ENCODE peak calls at places on chromosomes 13 and 19, in six cellular contexts. A is A549, W is NB4, K is HepG2, E is GM12878, L is K562. Q is an unnamed sample.
A peak's percentile ranks its signal among the peaks of the same experiment; 100 is the strongest.

GRCh38 chr19:52941941-52942370 is 18.7 kb upstream of the ZNF888 start:
- DNase-seq in A (no peak), W (peak; percentile 61), K (no peak), E (no peak), L (peak; percentile 55), Q (peak; percentile 56)

GRCh38 chr13:20363162-20363561 is 131.0 kb upstream of the GJB6 start:
- DNase-seq in A (no peak), W (no peak), K (no peak), E (no peak), L (no peak), Q (no peak)

GRCh38 chr19:54190942-54191670 is at the start of gene TSEN34:
- DNase-seq in A (no peak), W (peak; percentile 79), K (peak; percentile 71), E (no peak), L (peak; percentile 89), Q (no peak)

GRCh38 chr19:9914315-9915207 is 21.8 kb downstream of the OLFM2 start:
- DNase-seq in A (peak; percentile 76), W (peak; percentile 97), K (peak; percentile 50), E (no peak), L (peak; percentile 94), Q (peak; percentile 88)

GRCh38 chr19:9936151-9937000 is at the start of gene OLFM2:
- DNase-seq in A (no peak), W (no peak), K (no peak), E (no peak), L (peak; percentile 69), Q (no peak)

GRCh38 chr19:18832331-18833140 is 777 bp downstream of the UPF1 start:
- DNase-seq in A (peak; percentile 25), W (peak; percentile 47), K (peak; percentile 46), E (no peak), L (peak; percentile 80), Q (peak; percentile 40)

GRCh38 chr19:50414850-50415660 is 3.7 kb upstream of the SPIB start:
- DNase-seq in A (peak; percentile 89), W (peak; percentile 60), K (peak; percentile 33), E (no peak), L (peak; percentile 92), Q (peak; percentile 60)

GRCh38 chr19:35907377-35907745 is 734 bp downstream of the TYROBP start:
- DNase-seq in A (no peak), W (no peak), K (no peak), E (no peak), L (no peak), Q (no peak)

GRCh38 chr13:57582032-57582431 is 49.5 kb upstream of the PCDH17 start:
- DNase-seq in A (no peak), W (peak; percentile 36), K (peak; percentile 4), E (no peak), L (no peak), Q (no peak)

GRCh38 chr13:105848494-105848893 is 687.0 kb downstream of the EFNB2 start:
- DNase-seq in A (no peak), W (no peak), K (no peak), E (no peak), L (no peak), Q (no peak)

GRCh38 chr19:51784922-51785690 is 9.9 kb upstream of the FPR3 start:
- DNase-seq in A (no peak), W (peak; percentile 94), K (no peak), E (peak; percentile 32), L (peak; percentile 75), Q (no peak)

GRCh38 chr13:40503966-40504591 is 162.4 kb downstream of the FOXO1 start:
- DNase-seq in A (peak; percentile 40), W (no peak), K (peak; percentile 99), E (no peak), L (no peak), Q (peak; percentile 99)

GRCh38 chr13:61935710-61936109 is 520.1 kb upstream of the PCDH20 start:
- DNase-seq in A (no peak), W (no peak), K (no peak), E (no peak), L (no peak), Q (no peak)

GRCh38 chr13:30832845-30833332 is 73.2 kb upstream of the MEDAG start:
- DNase-seq in A (peak; percentile 38), W (peak; percentile 44), K (peak; percentile 97), E (no peak), L (peak; percentile 46), Q (peak; percentile 75)

GRCh38 chr19:49084206-49085019 is 838 bp upstream of the SNRNP70 start:
- DNase-seq in A (no peak), W (no peak), K (no peak), E (no peak), L (peak; percentile 61), Q (no peak)

GRCh38 chr19:49468199-49468598 is 5.8 kb upstream of the FLT3LG start:
- DNase-seq in A (no peak), W (no peak), K (no peak), E (no peak), L (no peak), Q (no peak)

GRCh38 chr13:35818577-35819165 is 312.5 kb downstream of the DCLK1 start:
- DNase-seq in A (no peak), W (peak; percentile 52), K (peak; percentile 7), E (no peak), L (peak; percentile 14), Q (peak; percentile 43)

GRCh38 chr13:98994080-98994479 is 16.2 kb upstream of the DOCK9 start:
- DNase-seq in A (no peak), W (no peak), K (no peak), E (no peak), L (no peak), Q (no peak)

GRCh38 chr19:4069331-4069959 is 2.7 kb upstream of the ZBTB7A start:
- DNase-seq in A (no peak), W (peak; percentile 57), K (no peak), E (no peak), L (no peak), Q (no peak)

GRCh38 chr19:4066176-4066606 is 508 bp downstream of the ZBTB7A start:
- DNase-seq in A (no peak), W (no peak), K (no peak), E (no peak), L (no peak), Q (no peak)

GRCh38 chr19:4068058-4068966 is 1.6 kb upstream of the ZBTB7A start:
- DNase-seq in A (no peak), W (peak; percentile 42), K (no peak), E (no peak), L (no peak), Q (no peak)

GRCh38 chr19:4066682-4067395 is at the start of gene ZBTB7A:
- DNase-seq in A (peak; percentile 70), W (peak; percentile 86), K (peak; percentile 60), E (no peak), L (peak; percentile 90), Q (peak; percentile 63)

DNA sequence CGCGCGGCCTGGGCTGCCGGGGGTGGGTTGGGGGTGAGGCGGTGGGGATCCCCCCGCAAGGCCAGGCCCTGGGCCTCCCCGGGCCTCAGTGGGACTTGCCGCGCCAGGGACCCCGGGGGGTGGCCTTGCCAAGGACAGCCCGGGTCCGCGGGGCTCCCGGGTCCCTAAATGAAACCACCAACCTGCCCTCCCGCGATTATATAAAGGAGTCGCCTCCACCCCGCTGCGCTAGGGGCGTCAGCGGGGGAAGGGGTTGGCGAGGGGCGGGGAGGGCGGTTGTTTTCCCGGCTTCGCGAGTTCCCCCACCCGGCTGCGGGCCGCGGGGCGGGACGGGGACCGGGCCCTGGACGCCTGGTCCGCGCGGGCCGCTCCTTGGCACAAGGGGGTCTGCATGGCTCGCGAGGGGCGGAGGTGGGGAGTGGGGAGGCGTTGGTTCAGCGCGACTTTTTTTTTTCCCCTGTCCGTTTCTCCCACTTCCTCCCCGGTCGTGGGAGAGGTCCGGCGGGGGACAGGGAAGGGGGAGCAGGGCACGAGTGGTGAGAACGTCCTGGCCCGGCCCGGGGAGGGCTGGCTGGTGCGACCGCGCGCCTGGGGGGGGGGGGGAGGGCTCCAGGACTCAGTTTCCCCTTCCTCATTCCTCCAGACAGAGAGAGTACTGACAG is 828 bp upstream of the ZBTB7A start:
- DNase-seq in A (no peak), W (peak; percentile 67), K (no peak), E (no peak), L (peak; percentile 69), Q (peak; percentile 39)
- TF ChIP-seq MYC in A (no peak), W (no peak), K (no peak), E (no peak), L (no peak), Q (no peak)

GRCh38 chr19:17467471-17468301 is 2.6 kb upstream of the SLC27A1 start:
- DNase-seq in A (no peak), W (no peak), K (no peak), E (no peak), L (no peak), Q (no peak)
- TF ChIP-seq MYC in A (no peak), W (no peak), K (no peak), E (no peak), L (no peak), Q (no peak)

GRCh38 chr19:44401108-44401786 is at the start of gene ZNF285:
- DNase-seq in A (peak; percentile 99), W (no peak), K (peak; percentile 84), E (peak; percentile 1), L (peak; percentile 87), Q (peak; percentile 98)
- TF ChIP-seq MYC in A (no peak), W (no peak), K (no peak), E (no peak), L (no peak), Q (no peak)

DNA sequence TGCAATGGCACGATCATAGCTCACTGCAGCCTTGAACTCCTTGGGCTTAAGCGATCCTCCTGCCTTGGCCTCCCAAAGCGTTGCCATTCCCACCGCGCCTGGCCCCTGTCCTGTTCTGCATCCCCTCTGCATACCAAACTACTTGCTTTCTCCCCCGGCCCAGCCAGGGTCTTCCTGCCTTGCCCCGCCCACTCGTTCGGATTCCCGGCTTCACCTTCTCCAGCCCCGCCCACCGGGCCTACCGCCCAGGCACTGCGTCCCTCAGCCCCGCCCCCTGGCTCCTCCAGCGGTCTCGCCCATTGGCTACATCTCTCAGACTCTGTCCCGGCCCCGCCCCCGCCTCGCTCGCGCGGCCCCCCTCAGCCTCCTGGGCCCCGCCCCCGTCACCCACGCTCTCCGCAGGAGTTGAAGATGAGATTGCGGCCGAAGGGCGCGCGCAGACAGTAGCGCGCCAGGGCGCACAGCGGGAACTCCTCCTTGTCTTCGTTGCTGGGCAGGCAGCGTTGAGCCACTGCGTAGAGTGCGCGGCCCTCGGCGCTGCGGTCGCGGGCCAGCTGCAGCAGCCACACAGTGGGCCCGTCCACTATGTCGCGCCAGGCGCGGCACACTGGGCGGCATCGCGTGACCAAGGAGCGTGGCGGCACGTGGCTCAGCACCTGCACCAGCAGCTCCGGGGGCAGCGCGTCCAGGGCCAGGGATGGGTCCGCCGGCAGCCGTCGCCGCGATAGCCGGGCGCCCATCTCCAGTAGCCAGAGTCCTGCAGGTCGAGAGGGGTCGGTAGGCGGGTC is 19.0 kb downstream of the MRPS12 start:
- DNase-seq in A (no peak), W (no peak), K (no peak), E (no peak), L (no peak), Q (peak; percentile 87)
- TF ChIP-seq MYC in A (no peak), W (no peak), K (no peak), E (no peak), L (no peak), Q (no peak)